ENCODE peak calls at places on chromosomes 6 and 20, in four cellular contexts. W is spleen, V is adipocyte, F is esophagus muscularis mucosa. U is an unnamed sample.

GRCh38 chr6:32785781-32786533 is 22.6 kb upstream of the HLA-DQB2 start:
- DNase-seq in F (no peak), V (peak; percentile 72), W (no peak), U (peak; percentile 63)

GRCh38 chr6:168865522-168865921 is 388.1 kb downstream of the THBS2 start:
- DNase-seq in W (no peak), V (no peak), F (no peak), U (no peak)

GRCh38 chr6:75422024-75422639 is 71.5 kb downstream of the FILIP1 start:
- DNase-seq in V (peak; percentile 80), F (no peak), W (no peak), U (peak; percentile 35)

GRCh38 chr6:152391179-152391880 is 245.8 kb downstream of the SYNE1 start:
- DNase-seq in V (no peak), F (no peak), W (no peak), U (peak; percentile 40)

GRCh38 chr20:48807586-48808381 is 20.0 kb downstream of the PREX1 start:
- DNase-seq in V (no peak), F (no peak), W (peak; percentile 62), U (peak; percentile 63)

GRCh38 chr20:50302463-50303041 is 111.9 kb downstream of the CEBPB start:
- DNase-seq in F (no peak), W (peak; percentile 37), V (peak; percentile 67), U (peak; percentile 91)

GRCh38 chr6:36422714-36423100 is 19.9 kb downstream of the PXT1 start:
- DNase-seq in F (no peak), W (no peak), V (no peak), U (no peak)

GRCh38 chr20:11716239-11716944 is 201.3 kb upstream of the BTBD3 start:
- DNase-seq in F (no peak), V (peak; percentile 81), W (no peak), U (peak; percentile 27)

GRCh38 chr6:6466967-6467761 is 121.4 kb upstream of the LY86 start:
- DNase-seq in W (no peak), F (no peak), V (no peak), U (no peak)

GRCh38 chr6:113513086-113513485 is 344.1 kb upstream of the MARCKS start:
- DNase-seq in W (no peak), V (no peak), F (no peak), U (no peak)

DNA sequence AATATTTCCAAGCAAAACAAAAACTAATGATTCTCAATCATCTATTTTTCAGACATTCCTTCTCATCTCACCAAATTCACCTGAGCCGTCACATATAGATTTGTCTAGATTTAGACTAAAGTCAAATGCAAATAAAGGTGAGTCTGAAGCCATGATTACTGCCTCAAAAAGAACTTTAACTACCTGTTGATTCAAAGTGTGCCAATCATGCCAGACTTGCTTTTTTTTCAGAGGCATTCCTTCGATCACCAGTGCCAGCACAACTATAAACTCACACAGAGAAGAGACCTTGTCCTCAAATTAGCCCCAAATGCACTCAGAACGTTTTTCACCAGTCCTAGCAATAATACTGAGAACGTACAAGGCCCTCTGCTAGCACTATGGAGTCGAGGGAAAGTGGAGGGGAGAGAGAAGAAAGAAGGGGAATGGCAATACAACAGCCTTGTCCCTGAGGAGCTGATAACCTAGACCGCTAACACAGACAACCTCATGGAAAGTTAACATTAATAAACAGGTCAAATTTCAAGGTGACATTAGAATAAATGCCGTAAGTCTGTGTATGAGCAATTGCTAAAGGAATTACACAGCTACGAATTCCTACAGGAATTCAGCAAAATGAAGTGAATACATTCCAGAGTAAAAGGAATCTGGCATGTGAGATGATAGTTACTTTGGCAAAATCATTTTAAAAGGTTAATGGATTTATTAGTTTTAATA is 60.9 kb downstream of the EPB41L2 start:
- DNase-seq in W (no peak), F (no peak), V (no peak), U (peak; percentile 59)
- H3K4me3 ChIP-seq in W (no peak overlapping the region), F (peak overlapping the region; percentile 34), V (peak overlapping the region; percentile 46), U (no peak overlapping the region)

DNA sequence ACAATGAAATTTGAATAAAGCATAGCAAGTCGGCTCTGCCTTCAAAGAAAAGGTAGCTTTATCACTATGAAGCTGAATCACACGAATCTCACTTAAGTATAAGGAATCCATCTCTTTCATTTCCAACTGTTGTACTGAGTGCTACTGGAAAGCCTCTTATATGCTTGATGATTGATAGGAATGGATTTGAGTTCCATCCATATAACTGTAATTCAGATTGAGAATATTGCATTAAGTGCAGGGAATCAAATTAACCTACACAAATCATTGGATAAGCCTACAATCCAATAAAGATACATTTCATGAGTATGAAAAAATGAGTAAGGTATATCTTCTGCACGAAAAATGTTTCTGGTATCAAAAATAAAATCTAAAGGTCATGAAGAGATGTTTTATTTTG is 444.8 kb upstream of the PLCB4 start:
- DNase-seq in V (no peak), W (no peak), F (no peak), U (no peak)
- H3K4me3 ChIP-seq in V (no peak overlapping the region), W (no peak overlapping the region), F (no peak overlapping the region), U (no peak overlapping the region)

GRCh38 chr6:156107514-156108150 is 652.0 kb upstream of the NOX3 start:
- DNase-seq in F (peak; percentile 88), W (no peak), V (no peak), U (no peak)

GRCh38 chr6:156098858-156099257 is 643.2 kb upstream of the NOX3 start:
- DNase-seq in W (no peak), F (no peak), V (no peak), U (no peak)

GRCh38 chr6:156102129-156102528 is 646.5 kb upstream of the NOX3 start:
- DNase-seq in V (peak; percentile 0), F (no peak), W (no peak), U (peak; percentile 17)
- H3K4me3 ChIP-seq in V (no peak overlapping the region), F (no peak overlapping the region), W (no peak overlapping the region), U (no peak overlapping the region)

DNA sequence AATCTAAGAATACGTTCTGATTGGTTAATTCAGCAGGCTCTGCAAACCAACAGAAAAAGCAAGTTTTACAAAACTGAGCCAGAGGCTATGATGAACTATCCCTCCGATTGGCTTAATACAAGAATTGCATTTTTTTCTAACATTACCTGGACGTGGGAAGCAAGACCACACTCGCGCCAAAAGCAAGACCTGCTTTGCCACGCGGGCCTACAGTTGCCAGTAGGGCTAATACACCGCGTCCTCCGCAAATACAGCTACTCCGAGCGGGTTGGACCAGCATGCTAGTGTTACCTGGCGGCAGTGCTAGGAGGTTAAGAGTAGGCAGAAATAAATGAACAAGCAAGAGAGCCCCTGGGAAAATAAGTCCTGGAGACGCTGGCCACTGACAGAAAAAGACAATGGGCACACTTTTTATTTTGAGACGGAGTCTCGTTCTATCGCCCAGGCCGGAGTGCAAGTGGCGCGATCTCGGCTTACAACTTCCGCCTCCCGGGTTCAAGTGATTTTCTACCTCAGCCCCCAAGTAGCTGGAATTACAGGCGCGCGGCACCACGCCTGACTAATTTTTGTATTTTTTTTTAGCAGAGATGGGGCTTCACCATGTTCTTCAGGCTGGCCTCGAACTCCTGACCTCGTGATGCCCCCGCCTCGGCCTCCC is 131.9 kb upstream of the BTN3A2 start:
- DNase-seq in F (no peak), W (peak; percentile 85), V (no peak), U (no peak)
- H3K4me3 ChIP-seq in F (peak overlapping the region; percentile 60), W (peak overlapping the region; percentile 40), V (peak overlapping the region; percentile 78), U (peak overlapping the region; percentile 64)

GRCh38 chr6:140623498-140623897 is 1249.0 kb upstream of the CITED2 start:
- DNase-seq in W (no peak), V (peak; percentile 56), F (no peak), U (peak; percentile 98)

GRCh38 chr6:140627002-140627401 is 1252.6 kb upstream of the CITED2 start:
- DNase-seq in F (no peak), V (no peak), W (no peak), U (no peak)
- H3K4me3 ChIP-seq in F (no peak overlapping the region), V (no peak overlapping the region), W (no peak overlapping the region), U (no peak overlapping the region)

GRCh38 chr20:61608275-61609085 is 356.4 kb downstream of the CDH4 start:
- DNase-seq in V (peak; percentile 6), F (no peak), W (no peak), U (no peak)
- H3K4me3 ChIP-seq in V (no peak overlapping the region), F (no peak overlapping the region), W (no peak overlapping the region), U (no peak overlapping the region)

DNA sequence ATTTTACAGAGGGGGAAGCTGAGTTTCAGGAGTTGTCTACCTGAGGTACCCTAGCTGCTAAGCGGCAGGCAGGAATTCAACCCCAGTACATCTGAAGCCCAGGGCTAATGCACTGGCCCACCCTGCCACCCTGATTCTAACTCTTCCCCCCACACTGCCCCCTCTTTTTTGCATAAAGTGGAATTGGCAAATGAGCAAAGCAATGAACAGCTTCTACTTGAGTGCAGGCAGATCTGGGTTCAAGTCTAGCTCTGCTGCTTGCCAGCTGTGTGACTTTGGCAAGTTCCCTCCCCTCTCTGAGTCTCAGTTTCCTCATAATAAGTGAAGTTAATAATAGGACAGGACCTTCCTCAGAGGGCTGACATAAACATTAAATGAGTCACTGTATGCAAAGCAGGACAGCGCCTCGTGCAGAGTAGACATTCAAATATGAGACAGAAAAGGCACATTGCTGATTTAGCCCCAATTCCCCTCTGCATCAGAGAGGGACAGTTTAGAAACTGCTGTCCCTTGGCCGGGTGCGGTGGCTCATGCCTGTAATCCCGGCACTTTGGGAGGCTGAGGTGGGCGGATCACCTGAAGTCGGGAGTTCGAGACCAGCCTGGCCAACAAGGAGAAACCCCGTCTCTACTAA is 4.7 kb downstream of the ADA start:
- DNase-seq in F (no peak), V (peak; percentile 31), W (no peak), U (no peak)
- H3K4me3 ChIP-seq in F (no peak overlapping the region), V (no peak overlapping the region), W (no peak overlapping the region), U (no peak overlapping the region)

GRCh38 chr6:139262519-139263300 is 29.1 kb downstream of the TXLNB start:
- DNase-seq in V (no peak), F (no peak), W (no peak), U (no peak)
- H3K4me3 ChIP-seq in V (no peak overlapping the region), F (no peak overlapping the region), W (no peak overlapping the region), U (no peak overlapping the region)

DNA sequence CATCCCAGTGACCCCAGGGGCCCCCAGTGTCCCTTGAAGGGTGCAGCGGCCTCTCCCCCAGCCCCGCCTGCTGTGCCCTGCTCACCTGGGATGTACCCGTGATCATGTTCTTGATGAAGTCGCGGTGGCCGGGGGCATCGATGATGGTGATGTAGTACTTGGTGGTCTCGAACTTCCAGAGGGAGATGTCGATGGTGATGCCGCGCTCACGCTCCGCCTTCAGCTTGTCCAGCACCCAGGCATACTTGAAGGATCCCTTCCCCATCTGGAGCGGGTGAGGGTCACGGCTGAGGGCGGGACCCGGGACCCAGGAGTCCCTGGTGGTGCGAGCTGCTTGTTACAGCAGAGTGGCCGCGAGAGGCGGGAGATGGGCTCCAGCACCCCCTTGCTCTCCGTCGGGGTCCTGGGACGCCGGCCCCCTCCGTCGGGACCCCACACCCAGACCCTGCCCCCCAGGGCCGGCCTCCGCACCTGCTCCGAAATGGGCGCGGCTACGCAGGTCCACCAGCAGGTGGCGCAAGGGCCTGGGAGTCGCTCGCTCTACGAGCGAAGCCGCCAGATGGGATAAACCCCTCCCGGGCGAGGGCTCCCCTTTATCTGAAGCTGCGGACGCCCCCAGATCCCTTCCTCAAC is 3.0 kb downstream of the EEF1A2 start:
- DNase-seq in W (peak; percentile 94), F (no peak), V (peak; percentile 87), U (peak; percentile 37)
- H3K4me3 ChIP-seq in W (no peak overlapping the region), F (peak overlapping the region; percentile 46), V (peak overlapping the region; percentile 36), U (peak overlapping the region; percentile 50)

U was measured in fibroblast of the aortic adventitia.